ENCODE peak calls at places on chromosomes 7 and 10, in eight cellular contexts. U is epithelial cell of esophagus, V is HepG2, P is GM23338, M is fibroblast of mammary gland, G is cardiac fibroblast, F is upper lobe of right lung, R is GM12878. T is an unnamed sample.

GRCh38 chr7:55251911-55252310 is 113.2 kb upstream of the LANCL2 start:
- DNase-seq in P (no peak), U (no peak), R (no peak), M (no peak), F (no peak), V (no peak), G (no peak), T (no peak)

GRCh38 chr7:105896407-105896842 is 20.0 kb upstream of the ATXN7L1 start:
- DNase-seq in G (no peak), R (no peak), V (no peak), M (no peak), U (no peak), F (no peak), P (no peak), T (no peak)

GRCh38 chr7:159140170-159140910 is 4.3 kb downstream of the VIPR2 start:
- DNase-seq in V (no peak), M (no peak), F (no peak), U (no peak), R (no peak), G (no peak), P (peak; percentile 19), T (no peak)

GRCh38 chr7:129769866-129770808 is 158.6 kb downstream of the NRF1 start:
- DNase-seq in R (no peak), U (no peak), G (no peak), P (no peak), F (no peak), M (no peak), V (no peak), T (no peak)

GRCh38 chr7:7510814-7511213 is 24.9 kb downstream of the COL28A1 start:
- DNase-seq in V (no peak), F (no peak), U (no peak), G (no peak), P (no peak), R (no peak), M (peak; percentile 40), T (no peak)

GRCh38 chr10:119479532-119479931 is 63.0 kb downstream of the RGS10 start:
- DNase-seq in P (peak; percentile 80), F (no peak), U (no peak), R (no peak), V (no peak), G (no peak), M (no peak), T (no peak)

GRCh38 chr10:3397231-3397630 is 224.6 kb upstream of the PITRM1 start:
- DNase-seq in P (no peak), V (no peak), G (no peak), F (no peak), R (no peak), U (peak; percentile 26), M (peak; percentile 20), T (no peak)

GRCh38 chr7:106153891-106154449 is 41.9 kb upstream of the SYPL1 start:
- DNase-seq in G (peak; percentile 89), U (peak; percentile 86), V (peak; percentile 54), M (peak; percentile 79), R (peak; percentile 45), P (peak; percentile 91), F (peak; percentile 88), T (peak; percentile 82)

GRCh38 chr10:33139191-33139646 is 181.2 kb upstream of the ITGB1 start:
- DNase-seq in M (no peak), G (no peak), F (no peak), U (no peak), P (no peak), R (no peak), V (no peak), T (no peak)

GRCh38 chr7:95687759-95688343 is 84.5 kb upstream of the DYNC1I1 start:
- DNase-seq in U (peak; percentile 29), G (peak; percentile 65), M (peak; percentile 53), V (peak; percentile 44), P (peak; percentile 64), F (no peak), R (no peak), T (peak; percentile 30)

GRCh38 chr7:133886081-133886480 is 241.1 kb upstream of the LRGUK start:
- DNase-seq in G (no peak), F (no peak), P (no peak), R (no peak), M (no peak), V (no peak), U (no peak), T (no peak)

GRCh38 chr10:61330669-61331068 is 122.5 kb downstream of the TMEM26 start:
- DNase-seq in M (no peak), F (no peak), G (no peak), R (no peak), P (no peak), V (no peak), U (no peak), T (no peak)

GRCh38 chr10:102119417-102120141 is 589 bp downstream of the LDB1 start:
- DNase-seq in V (no peak), P (peak; percentile 82), U (peak; percentile 77), R (no peak), M (peak; percentile 41), F (peak; percentile 80), G (peak; percentile 88), T (peak; percentile 65)

GRCh38 chr10:121594623-121595320 is 3.5 kb downstream of the FGFR2 start:
- DNase-seq in P (no peak), M (no peak), R (no peak), V (no peak), U (no peak), G (no peak), F (no peak), T (no peak)

GRCh38 chr10:133245439-133246235 is 8.0 kb downstream of the VENTX start:
- DNase-seq in M (no peak), G (peak; percentile 17), V (peak; percentile 41), F (no peak), R (no peak), U (no peak), P (no peak), T (no peak)
- H3K4me3 ChIP-seq in M (no peak overlapping the region), G (no peak overlapping the region), V (no peak overlapping the region), F (no peak overlapping the region), R (no peak overlapping the region), U (no peak overlapping the region), P (no peak overlapping the region), T (no peak overlapping the region)

DNA sequence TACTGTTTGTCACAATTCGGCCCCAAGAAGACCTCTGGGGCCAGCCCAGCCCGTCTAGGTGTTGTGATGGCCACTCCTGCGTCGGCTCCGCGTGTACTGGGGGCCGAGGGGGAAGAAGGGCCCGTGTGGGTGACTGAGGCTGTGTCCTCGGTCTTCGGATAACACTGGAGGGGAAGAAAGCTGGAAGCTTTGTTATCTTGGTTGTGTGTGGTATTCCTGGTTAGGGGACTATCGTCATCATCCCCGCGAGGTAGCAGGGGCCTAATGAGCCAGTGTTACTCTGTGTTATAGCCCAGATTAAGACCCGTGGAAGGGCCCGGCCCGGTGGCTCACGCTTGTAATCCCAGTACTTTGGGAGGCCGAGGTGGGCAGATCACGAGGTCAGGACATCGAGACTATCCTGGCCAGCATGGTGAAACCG is 854 bp downstream of the MTG1 start:
- DNase-seq in M (no peak), G (peak; percentile 8), P (no peak), V (no peak), F (peak; percentile 61), R (no peak), U (no peak), T (no peak)
- H3K4me3 ChIP-seq in M (peak overlapping the region; percentile 89), G (peak overlapping the region; percentile 73), P (peak overlapping the region; percentile 100), V (peak overlapping the region; percentile 79), F (peak overlapping the region; percentile 91), R (peak overlapping the region; percentile 80), U (peak overlapping the region; percentile 87), T (peak overlapping the region; percentile 81)

GRCh38 chr10:30000802-30001571 is 58.4 kb downstream of the JCAD start:
- DNase-seq in V (peak; percentile 51), P (no peak), F (no peak), M (peak; percentile 95), U (peak; percentile 34), G (peak; percentile 95), R (no peak), T (peak; percentile 86)
- H3K4me3 ChIP-seq in V (peak overlapping the region; percentile 35), P (no peak overlapping the region), F (no peak overlapping the region), M (no peak overlapping the region), U (no peak overlapping the region), G (no peak overlapping the region), R (no peak overlapping the region), T (no peak overlapping the region)

GRCh38 chr7:520503-521161 is 986 bp upstream of the PDGFA start:
- DNase-seq in G (peak; percentile 34), M (no peak), V (no peak), U (no peak), P (peak; percentile 74), R (no peak), F (no peak), T (no peak)

GRCh38 chr7:521221-522070 is 1.8 kb upstream of the PDGFA start:
- DNase-seq in U (no peak), V (no peak), G (peak; percentile 58), M (peak; percentile 19), R (no peak), P (no peak), F (peak; percentile 85), T (peak; percentile 52)

GRCh38 chr7:518630-519428 is 817 bp downstream of the PDGFA start:
- DNase-seq in V (no peak), U (peak; percentile 90), F (peak; percentile 93), R (no peak), G (peak; percentile 85), P (peak; percentile 74), M (peak; percentile 55), T (peak; percentile 82)

GRCh38 chr7:519429-519973 is at the start of gene PDGFA:
- DNase-seq in P (no peak), U (peak; percentile 68), R (no peak), V (no peak), M (peak; percentile 36), F (no peak), G (peak; percentile 66), T (no peak)

DNA sequence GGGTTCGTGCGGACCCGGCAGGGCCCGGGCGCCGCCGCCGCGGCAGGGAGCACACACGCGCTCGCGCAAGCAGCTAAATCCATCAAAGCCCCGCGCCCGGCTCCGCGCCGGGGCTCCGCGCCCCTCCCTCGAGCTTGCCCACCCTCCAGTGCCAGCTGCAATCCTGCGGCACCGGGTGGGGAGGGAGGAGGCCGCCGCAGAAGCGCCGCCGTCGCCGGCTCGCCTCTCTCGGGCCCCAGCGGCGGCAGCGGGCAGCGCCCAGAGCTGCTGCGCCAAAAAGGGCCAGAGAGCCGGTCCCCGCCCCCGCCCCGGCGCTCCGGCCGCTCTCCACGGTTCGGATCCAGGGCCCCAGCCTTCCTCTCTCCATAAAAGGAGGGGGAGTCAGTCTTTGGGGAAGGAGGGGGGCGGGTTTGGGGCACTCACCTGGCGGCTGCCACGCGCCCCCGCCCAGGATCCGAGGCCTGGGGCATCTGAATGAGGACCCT is 370 bp upstream of the PDGFA start:
- DNase-seq in G (peak; percentile 75), M (peak; percentile 34), U (peak; percentile 63), R (no peak), F (peak; percentile 84), P (peak; percentile 87), V (no peak), T (peak; percentile 60)
- H3K4me3 ChIP-seq in G (peak overlapping the region; percentile 27), M (no peak overlapping the region), U (peak overlapping the region; percentile 31), R (peak overlapping the region; percentile 36), F (peak overlapping the region; percentile 56), P (peak overlapping the region; percentile 67), V (peak overlapping the region; percentile 54), T (peak overlapping the region; percentile 26)

DNA sequence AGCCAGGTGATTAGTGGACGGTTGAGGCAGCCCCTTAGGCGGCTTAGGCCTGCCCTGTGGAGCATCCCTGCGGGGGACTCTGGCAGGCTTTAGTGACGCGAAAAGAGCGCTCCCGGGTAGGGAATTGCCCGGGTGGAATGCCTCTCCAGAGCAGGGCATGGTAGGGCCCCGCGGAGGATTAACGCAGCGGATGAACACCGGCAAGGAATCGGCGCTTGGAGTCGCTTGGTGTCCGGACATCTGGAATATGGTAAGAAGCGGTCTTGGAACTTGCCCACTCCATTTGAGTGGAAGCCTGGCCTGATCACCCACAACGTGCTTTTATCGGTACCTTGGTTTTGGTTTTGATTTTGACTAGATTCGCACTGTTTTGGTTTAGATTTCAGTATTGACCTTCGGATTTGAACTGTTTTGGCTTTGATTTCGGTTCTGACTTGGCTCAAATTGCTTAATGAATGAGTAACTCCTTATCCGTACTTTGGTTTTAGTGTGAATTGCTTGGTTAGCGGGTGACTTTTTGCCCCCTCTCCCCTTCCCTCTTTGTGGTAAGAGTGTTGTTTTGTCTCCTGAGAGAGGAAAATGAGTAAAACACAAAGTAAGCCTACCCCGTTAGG is 24.2 kb upstream of the CHST3 start:
- DNase-seq in F (no peak), V (no peak), R (peak; percentile 31), G (no peak), P (no peak), U (no peak), M (no peak), T (no peak)
- H3K4me3 ChIP-seq in F (no peak overlapping the region), V (no peak overlapping the region), R (no peak overlapping the region), G (no peak overlapping the region), P (no peak overlapping the region), U (no peak overlapping the region), M (no peak overlapping the region), T (no peak overlapping the region)

T was measured in astrocyte of the spinal cord.